ENCODE peak calls at places on chromosomes 7 and 10, in seven cellular contexts. G, I, V, S, R, A and Z are unnamed samples.

GRCh38 chr10:24849051-24849450 is 103.4 kb downstream of the PRTFDC1 start:
- DNase-seq in G (no peak), I (no peak), V (no peak), S (no peak), R (peak), A (no peak), Z (no peak)

GRCh38 chr7:103735377-103735776 is 254.1 kb downstream of the RELN start:
- DNase-seq in G (peak), I (no peak), V (no peak), S (no peak), R (peak), A (no peak), Z (no peak)

GRCh38 chr10:99855479-99856071 is 73.1 kb downstream of the ABCC2 start:
- DNase-seq in G (no peak), I (no peak), V (no peak), S (no peak), R (no peak), A (no peak), Z (no peak)

GRCh38 chr7:156386097-156386496 is 254.5 kb upstream of the RNF32 start:
- DNase-seq in G (no peak), I (no peak), V (no peak), S (no peak), R (no peak), A (no peak), Z (peak)

GRCh38 chr10:98472171-98472570 is 25.4 kb upstream of the HPS1 start:
- DNase-seq in G (no peak), I (no peak), V (no peak), S (no peak), R (no peak), A (no peak), Z (no peak)

GRCh38 chr7:82810558-82811259 is 352.0 kb downstream of the PCLO start:
- DNase-seq in G (peak), I (no peak), V (no peak), S (no peak), R (peak), A (no peak), Z (no peak)

GRCh38 chr7:99562832-99563231 is 4.4 kb downstream of the ZNF655 start:
- DNase-seq in G (peak), I (no peak), V (no peak), S (peak), R (peak), A (no peak), Z (no peak)

GRCh38 chr7:55877308-55877707 is 9.9 kb upstream of the ZNF713 start:
- DNase-seq in G (no peak), I (no peak), V (no peak), S (no peak), R (no peak), A (no peak), Z (no peak)

GRCh38 chr10:100890696-100891271 is 22.0 kb upstream of the SLF2 start:
- DNase-seq in G (peak), I (no peak), V (no peak), S (no peak), R (peak), A (no peak), Z (no peak)

DNA sequence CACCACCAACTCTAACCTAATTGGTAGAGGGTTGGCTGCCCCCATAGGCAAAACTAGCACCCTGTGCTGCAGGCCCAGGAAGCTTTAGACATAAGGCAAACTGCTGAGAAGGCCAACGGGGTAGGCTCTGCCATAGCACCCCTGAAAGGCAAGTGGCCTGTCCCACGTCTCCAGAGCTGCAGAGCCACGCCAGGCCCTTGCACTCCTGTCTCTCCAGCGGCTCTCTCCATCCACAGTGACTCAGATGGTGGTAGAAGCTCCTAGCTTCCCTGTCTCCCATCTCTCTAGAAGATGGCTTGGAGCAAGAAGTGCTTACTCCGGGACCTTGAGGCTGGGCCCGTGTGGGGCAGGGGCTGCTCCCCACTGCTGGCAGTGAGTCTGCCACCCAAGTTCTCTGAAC is 310.6 kb upstream of the ZMIZ1 start:
- DNase-seq in G (no peak), I (no peak), V (no peak), S (no peak), R (no peak), A (no peak), Z (no peak)
- H3K4me3 ChIP-seq in G (no peak), I (no peak), V (no peak), S (no peak), R (no peak), A (no peak), Z (no peak)

DNA sequence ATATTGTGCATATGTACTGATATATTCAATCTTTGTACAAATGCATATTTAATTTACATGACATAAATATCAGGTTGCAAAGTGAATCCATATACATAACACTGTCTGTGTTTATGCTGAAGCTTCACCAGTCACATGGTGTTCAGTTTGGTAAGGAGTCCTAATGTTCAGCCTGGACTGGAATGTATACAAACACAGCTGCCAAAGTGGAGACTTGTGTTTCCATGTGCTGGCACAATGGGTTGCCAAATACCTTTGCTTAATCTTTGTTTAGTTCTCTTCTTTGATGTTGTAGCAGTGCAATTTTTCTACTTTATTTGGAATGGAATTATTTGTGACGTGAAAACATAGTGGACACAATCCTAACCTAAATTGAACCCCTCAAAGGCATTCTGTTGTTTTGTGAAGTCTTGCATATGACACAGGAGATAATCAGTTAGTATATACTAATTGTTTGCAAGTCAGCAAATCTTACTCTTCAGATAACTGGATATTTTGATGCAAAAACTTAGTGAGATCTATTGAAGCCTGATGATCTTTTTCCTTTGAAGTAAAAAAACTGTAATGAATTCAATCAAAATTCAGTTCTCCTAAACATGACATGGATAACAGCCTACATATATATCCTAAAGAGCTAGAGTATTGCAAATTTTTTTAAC is 17.2 kb upstream of the ARL4A start:
- DNase-seq in G (peak), I (no peak), V (no peak), S (no peak), R (no peak), A (no peak), Z (no peak)
- H3K27ac ChIP-seq in G (no peak), I (no peak), V (no peak), S (no peak), R (no peak), A (no peak), Z (no peak)

GRCh38 chr7:150631084-150631824 is 931 bp downstream of the GIMAP6 start:
- DNase-seq in G (no peak), I (peak), V (peak), S (peak), R (no peak), A (peak), Z (no peak)

GRCh38 chr7:150633926-150634325 is 1.7 kb upstream of the GIMAP6 start:
- DNase-seq in G (no peak), I (no peak), V (no peak), S (no peak), R (no peak), A (no peak), Z (no peak)

GRCh38 chr7:150629347-150629746 is 2.8 kb downstream of the GIMAP6 start:
- DNase-seq in G (no peak), I (no peak), V (no peak), S (no peak), R (no peak), A (no peak), Z (no peak)

GRCh38 chr7:150627959-150628358 is 4.2 kb downstream of the GIMAP6 start:
- DNase-seq in G (no peak), I (no peak), V (peak), S (no peak), R (no peak), A (peak), Z (no peak)

GRCh38 chr7:150631866-150632864 is at the start of gene GIMAP6:
- DNase-seq in G (no peak), I (peak), V (no peak), S (peak), R (no peak), A (no peak), Z (no peak)
- H3K4me3 ChIP-seq in G (no peak), I (peak), V (peak), S (peak), R (no peak), A (peak), Z (no peak)

GRCh38 chr10:34895977-34896376 is 80.9 kb upstream of the PARD3 start:
- DNase-seq in G (no peak), I (no peak), V (no peak), S (no peak), R (no peak), A (no peak), Z (no peak)
- H3K27ac ChIP-seq in G (no peak), I (no peak), V (no peak), S (no peak), R (no peak), A (no peak), Z (no peak)

GRCh38 chr7:134431805-134432204 is 27.1 kb downstream of the AKR1B1 start:
- DNase-seq in G (no peak), I (no peak), V (no peak), S (no peak), R (peak), A (no peak), Z (no peak)
- H3K4me3 ChIP-seq in G (peak), I (no peak), V (peak), S (no peak), R (peak), A (no peak), Z (no peak)

DNA sequence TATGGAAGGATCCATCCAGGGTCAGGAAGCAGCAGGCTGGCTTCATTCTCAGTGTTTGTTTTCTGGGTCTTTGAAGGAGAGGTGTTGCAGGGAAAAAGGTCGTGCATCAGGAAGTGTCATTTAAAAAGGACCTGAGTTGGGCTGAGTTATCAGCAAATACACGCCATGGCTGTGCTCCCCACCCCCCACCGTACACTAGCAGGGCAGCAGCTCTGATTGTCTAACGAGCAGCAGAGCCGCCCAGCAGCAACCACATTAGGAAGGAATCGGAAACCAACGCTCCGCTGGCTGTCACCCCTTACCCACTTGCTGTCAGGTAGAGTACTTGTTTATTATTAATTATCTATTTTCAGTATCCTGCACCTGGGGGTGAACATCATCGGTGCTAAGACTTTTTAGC is 63.1 kb upstream of the STEAP1B start:
- DNase-seq in G (no peak), I (peak), V (no peak), S (no peak), R (no peak), A (no peak), Z (no peak)
- H3K27ac ChIP-seq in G (peak), I (no peak), V (peak), S (no peak), R (peak), A (peak), Z (no peak)

GRCh38 chr7:93923946-93924345 is 2.4 kb downstream of the GNG11 start:
- DNase-seq in G (no peak), I (no peak), V (no peak), S (no peak), R (no peak), A (no peak), Z (no peak)
- H3K4me3 ChIP-seq in G (peak), I (no peak), V (peak), S (no peak), R (peak), A (peak), Z (no peak)

GRCh38 chr10:97468162-97468561 is 22.2 kb downstream of the ZDHHC16 start:
- DNase-seq in G (no peak), I (no peak), V (no peak), S (no peak), R (no peak), A (no peak), Z (no peak)
- H3K27ac ChIP-seq in G (no peak), I (no peak), V (peak), S (no peak), R (no peak), A (no peak), Z (no peak)

DNA sequence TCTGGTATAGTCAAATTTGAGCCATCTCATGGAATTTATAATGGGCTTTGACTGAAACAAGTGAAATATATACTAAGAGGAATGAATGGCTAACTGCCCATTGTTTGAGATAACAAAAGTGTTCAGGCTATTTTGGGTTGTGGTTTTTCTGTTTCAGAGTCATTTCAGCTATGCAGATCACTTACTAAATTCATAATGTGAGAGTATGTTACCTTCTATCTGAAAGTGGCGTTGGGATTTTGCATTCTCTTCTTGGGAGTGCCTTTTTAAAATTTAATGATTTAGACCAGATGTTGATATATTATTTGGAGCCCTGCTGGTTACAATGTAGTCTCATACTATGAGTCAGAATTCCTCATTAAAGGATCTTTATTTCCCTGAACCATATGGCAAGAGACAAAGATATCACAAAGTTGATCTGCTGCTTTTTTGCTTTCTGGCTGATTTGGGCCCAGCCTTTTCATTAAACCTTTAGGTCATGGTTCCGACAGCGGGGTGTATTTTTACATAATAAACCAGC is 10.4 kb downstream of the VCL start:
- DNase-seq in G (peak), I (no peak), V (no peak), S (no peak), R (no peak), A (no peak), Z (no peak)
- H3K4me3 ChIP-seq in G (peak), I (no peak), V (no peak), S (no peak), R (no peak), A (no peak), Z (no peak)